ENCODE peak calls at places on chromosomes 6 and 20, in ten cellular contexts. One of them, this sample, is unnamed.
A peak's percentile ranks its signal among the peaks of the same experiment; 100 is the strongest.

GRCh38 chr6:75221107-75221506 is 15.3 kb upstream of the COL12A1 start:
- DNase-seq in spleen: no peak
- DNase-seq in breast epithelium: no peak
- DNase-seq in NB4: no peak
- DNase-seq in A549: no peak
- DNase-seq in IMR-90: no peak
- DNase-seq in ovary: no peak
- DNase-seq in HCT116: no peak
- DNase-seq in uterus: no peak
- DNase-seq in heart left ventricle: no peak
- DNase-seq in this sample: no peak

GRCh38 chr6:85347787-85348186 is 102.1 kb upstream of the NT5E start:
- DNase-seq in spleen: no peak
- DNase-seq in breast epithelium: no peak
- DNase-seq in NB4: no peak
- DNase-seq in A549: no peak
- DNase-seq in IMR-90: no peak
- DNase-seq in ovary: no peak
- DNase-seq in HCT116: no peak
- DNase-seq in uterus: no peak
- DNase-seq in heart left ventricle: no peak
- DNase-seq in this sample: no peak

GRCh38 chr6:122374307-122374706 is 25.1 kb upstream of the HSF2 start:
- DNase-seq in spleen: no peak
- DNase-seq in breast epithelium: no peak
- DNase-seq in NB4: no peak
- DNase-seq in A549: no peak
- DNase-seq in IMR-90: no peak
- DNase-seq in ovary: no peak
- DNase-seq in HCT116: no peak
- DNase-seq in uterus: no peak
- DNase-seq in heart left ventricle: no peak
- DNase-seq in this sample: no peak

GRCh38 chr6:91659881-91660280 is 1073.0 kb upstream of the MAP3K7 start:
- DNase-seq in spleen: no peak
- DNase-seq in breast epithelium: no peak
- DNase-seq in NB4: no peak
- DNase-seq in A549: no peak
- DNase-seq in IMR-90: no peak
- DNase-seq in ovary: no peak
- DNase-seq in HCT116: no peak
- DNase-seq in uterus: no peak
- DNase-seq in heart left ventricle: no peak
- DNase-seq in this sample: no peak

GRCh38 chr6:76701610-76702009 is 629.1 kb upstream of the IMPG1 start:
- DNase-seq in spleen: no peak
- DNase-seq in breast epithelium: no peak
- DNase-seq in NB4: no peak
- DNase-seq in A549: no peak
- DNase-seq in IMR-90: no peak
- DNase-seq in ovary: no peak
- DNase-seq in HCT116: no peak
- DNase-seq in uterus: no peak
- DNase-seq in heart left ventricle: no peak
- DNase-seq in this sample: no peak

GRCh38 chr6:107716688-107717089 is 107.4 kb downstream of the SCML4 start:
- DNase-seq in spleen: peak; percentile 82
- DNase-seq in breast epithelium: no peak
- DNase-seq in NB4: peak; percentile 56
- DNase-seq in A549: no peak
- DNase-seq in IMR-90: peak; percentile 43
- DNase-seq in ovary: no peak
- DNase-seq in HCT116: peak; percentile 68
- DNase-seq in uterus: no peak
- DNase-seq in heart left ventricle: no peak
- DNase-seq in this sample: no peak

GRCh38 chr20:10659651-10660601 is 13.9 kb downstream of the JAG1 start:
- DNase-seq in spleen: no peak
- DNase-seq in breast epithelium: peak; percentile 49
- DNase-seq in NB4: no peak
- DNase-seq in A549: no peak
- DNase-seq in IMR-90: no peak
- DNase-seq in ovary: no peak
- DNase-seq in HCT116: no peak
- DNase-seq in uterus: peak; percentile 5
- DNase-seq in heart left ventricle: no peak
- DNase-seq in this sample: no peak

GRCh38 chr6:84193140-84193708 is 34.2 kb downstream of the CEP162 start:
- DNase-seq in spleen: no peak
- DNase-seq in breast epithelium: no peak
- DNase-seq in NB4: no peak
- DNase-seq in A549: peak; percentile 24
- DNase-seq in IMR-90: peak; percentile 83
- DNase-seq in ovary: no peak
- DNase-seq in HCT116: peak; percentile 85
- DNase-seq in uterus: no peak
- DNase-seq in heart left ventricle: no peak
- DNase-seq in this sample: no peak

GRCh38 chr6:44117397-44118128 is 9.7 kb downstream of the MRPL14 start:
- DNase-seq in spleen: no peak
- DNase-seq in breast epithelium: no peak
- DNase-seq in NB4: no peak
- DNase-seq in A549: no peak
- DNase-seq in IMR-90: no peak
- DNase-seq in ovary: no peak
- DNase-seq in HCT116: no peak
- DNase-seq in uterus: no peak
- DNase-seq in heart left ventricle: no peak
- DNase-seq in this sample: no peak

GRCh38 chr6:45625191-45625664 is 247.5 kb upstream of the SUPT3H start:
- DNase-seq in spleen: no peak
- DNase-seq in breast epithelium: no peak
- DNase-seq in NB4: peak; percentile 65
- DNase-seq in A549: no peak
- DNase-seq in IMR-90: peak; percentile 85
- DNase-seq in ovary: no peak
- DNase-seq in HCT116: no peak
- DNase-seq in uterus: no peak
- DNase-seq in heart left ventricle: no peak
- DNase-seq in this sample: no peak

DNA sequence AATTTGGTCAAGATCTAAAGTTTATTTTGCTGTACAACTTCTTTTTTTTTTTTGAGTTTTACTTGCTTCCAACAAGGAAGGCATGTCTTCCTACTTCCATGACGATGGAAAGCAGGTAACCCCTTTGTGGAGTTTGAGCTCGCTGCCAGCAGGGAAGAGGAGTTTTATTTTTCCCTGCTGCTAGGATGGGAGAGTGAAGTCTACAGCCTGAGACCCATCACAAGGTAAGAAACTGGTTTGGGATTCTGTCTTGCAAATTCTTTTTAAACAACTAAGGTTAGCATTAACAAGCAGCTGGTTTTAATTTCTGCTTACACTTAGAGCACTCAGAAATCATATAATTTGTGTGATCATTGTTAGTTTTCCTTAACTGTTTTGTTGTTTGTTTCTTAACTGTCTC is 108.0 kb upstream of the MAP3K4 start:
- DNase-seq in spleen: no peak
- DNase-seq in breast epithelium: no peak
- DNase-seq in NB4: no peak
- DNase-seq in A549: no peak
- DNase-seq in IMR-90: no peak
- DNase-seq in ovary: no peak
- DNase-seq in HCT116: no peak
- DNase-seq in uterus: no peak
- DNase-seq in heart left ventricle: no peak
- DNase-seq in this sample: no peak
- H3K4me3 ChIP-seq in spleen: no peak overlapping the region
- H3K4me3 ChIP-seq in breast epithelium: no peak overlapping the region
- H3K4me3 ChIP-seq in NB4: no peak overlapping the region
- H3K4me3 ChIP-seq in A549: no peak overlapping the region
- H3K4me3 ChIP-seq in IMR-90: no peak overlapping the region
- H3K4me3 ChIP-seq in ovary: no peak overlapping the region
- H3K4me3 ChIP-seq in HCT116: no peak overlapping the region
- H3K4me3 ChIP-seq in uterus: no peak overlapping the region
- H3K4me3 ChIP-seq in heart left ventricle: no peak overlapping the region
- H3K4me3 ChIP-seq in this sample: no peak overlapping the region

DNA sequence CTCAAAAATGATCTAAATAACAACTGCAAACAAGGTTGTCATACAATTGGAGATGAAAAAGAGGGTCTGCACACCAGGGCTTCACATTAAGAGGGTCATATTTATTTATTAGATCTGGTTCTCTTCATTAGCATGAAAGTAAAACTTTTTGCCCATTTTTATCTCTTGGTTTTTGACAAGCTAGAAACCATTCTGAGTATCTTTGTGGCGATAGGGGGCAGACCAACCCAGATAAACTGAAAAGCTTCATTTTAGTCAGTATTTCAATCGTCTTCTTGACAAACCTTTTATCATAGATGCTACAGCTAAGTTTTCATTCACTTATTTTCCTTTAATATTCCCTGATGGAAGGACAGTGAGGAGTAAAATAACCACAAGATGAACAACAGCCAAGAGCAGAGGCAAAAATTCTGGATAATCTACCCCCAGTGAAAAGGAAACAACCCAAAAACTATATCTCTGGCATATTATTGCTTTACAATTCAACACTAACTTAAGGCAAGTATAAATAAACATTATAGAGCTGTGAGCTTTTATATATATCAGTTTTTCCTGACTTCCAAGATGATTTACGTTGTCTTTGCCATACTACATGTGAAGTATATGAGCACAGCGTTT is 45.2 kb downstream of the THEMIS start:
- DNase-seq in spleen: no peak
- DNase-seq in breast epithelium: no peak
- DNase-seq in NB4: peak; percentile 7
- DNase-seq in A549: no peak
- DNase-seq in IMR-90: peak; percentile 45
- DNase-seq in ovary: no peak
- DNase-seq in HCT116: no peak
- DNase-seq in uterus: no peak
- DNase-seq in heart left ventricle: no peak
- DNase-seq in this sample: no peak
- TF ChIP-seq POLR2A in spleen: no peak
- TF ChIP-seq POLR2A in breast epithelium: no peak
- TF ChIP-seq POLR2A in NB4: no peak
- TF ChIP-seq POLR2A in A549: no peak
- TF ChIP-seq POLR2A in IMR-90: no peak
- TF ChIP-seq POLR2A in ovary: no peak
- TF ChIP-seq POLR2A in HCT116: no peak
- TF ChIP-seq POLR2A in uterus: no peak
- TF ChIP-seq POLR2A in heart left ventricle: no peak
- TF ChIP-seq POLR2A in this sample: no peak

GRCh38 chr20:63739129-63740069 is at the start of gene SLC2A4RG:
- DNase-seq in spleen: peak; percentile 95
- DNase-seq in breast epithelium: peak; percentile 72
- DNase-seq in NB4: peak; percentile 82
- DNase-seq in A549: peak; percentile 90
- DNase-seq in IMR-90: peak; percentile 62
- DNase-seq in ovary: peak; percentile 83
- DNase-seq in HCT116: no peak
- DNase-seq in uterus: peak; percentile 72
- DNase-seq in heart left ventricle: peak; percentile 87
- DNase-seq in this sample: no peak

GRCh38 chr20:63738687-63739128 is 868 bp upstream of the SLC2A4RG start:
- DNase-seq in spleen: peak; percentile 92
- DNase-seq in breast epithelium: no peak
- DNase-seq in NB4: no peak
- DNase-seq in A549: no peak
- DNase-seq in IMR-90: no peak
- DNase-seq in ovary: peak; percentile 66
- DNase-seq in HCT116: no peak
- DNase-seq in uterus: peak; percentile 57
- DNase-seq in heart left ventricle: peak; percentile 75
- DNase-seq in this sample: no peak

GRCh38 chr20:63737690-63737939 is 1.2 kb downstream of the LIME1 start:
- DNase-seq in spleen: no peak
- DNase-seq in breast epithelium: no peak
- DNase-seq in NB4: no peak
- DNase-seq in A549: no peak
- DNase-seq in IMR-90: no peak
- DNase-seq in ovary: no peak
- DNase-seq in HCT116: no peak
- DNase-seq in uterus: no peak
- DNase-seq in heart left ventricle: no peak
- DNase-seq in this sample: no peak

GRCh38 chr20:63736893-63737689 is 627 bp downstream of the LIME1 start:
- DNase-seq in spleen: peak; percentile 89
- DNase-seq in breast epithelium: no peak
- DNase-seq in NB4: no peak
- DNase-seq in A549: no peak
- DNase-seq in IMR-90: no peak
- DNase-seq in ovary: no peak
- DNase-seq in HCT116: no peak
- DNase-seq in uterus: peak; percentile 18
- DNase-seq in heart left ventricle: peak; percentile 10
- DNase-seq in this sample: no peak

DNA sequence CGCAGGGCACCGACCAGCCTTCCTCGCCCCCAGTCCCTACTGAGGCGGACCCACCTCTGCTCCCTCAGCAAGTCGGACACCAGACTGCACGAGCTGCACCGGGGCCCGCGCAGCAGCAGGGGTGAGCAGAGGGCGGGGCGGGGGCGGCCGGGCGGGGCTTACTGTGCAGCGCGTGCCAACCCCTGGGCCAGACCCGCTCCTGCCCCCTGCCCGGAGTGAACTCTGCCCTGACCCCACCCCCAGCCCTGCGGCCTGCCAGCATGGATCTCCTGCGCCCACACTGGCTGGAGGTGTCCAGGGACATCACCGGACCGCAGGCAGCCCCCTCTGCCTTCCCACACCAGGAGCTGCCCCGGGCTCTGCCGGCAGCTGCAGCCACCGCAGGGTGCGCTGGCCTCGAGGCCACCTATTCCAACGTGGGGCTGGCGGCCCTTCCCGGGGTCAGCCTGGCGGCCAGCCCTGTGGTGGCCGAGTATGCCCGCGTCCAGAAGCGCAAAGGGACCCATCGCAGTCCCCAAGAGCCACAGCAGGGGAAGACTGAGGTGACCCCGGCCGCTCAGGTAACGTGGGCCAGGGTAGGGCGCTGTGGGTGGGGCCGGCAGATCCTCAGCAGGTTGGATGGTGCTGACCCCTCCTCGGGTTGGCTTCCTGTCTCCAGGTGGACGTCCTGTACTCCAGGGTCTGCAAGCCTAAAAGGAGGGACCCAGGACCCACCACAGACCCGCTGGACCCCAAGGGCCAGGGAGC is 1.5 kb upstream of the SLC2A4RG start:
- DNase-seq in spleen: peak; percentile 88
- DNase-seq in breast epithelium: no peak
- DNase-seq in NB4: no peak
- DNase-seq in A549: no peak
- DNase-seq in IMR-90: no peak
- DNase-seq in ovary: peak; percentile 37
- DNase-seq in HCT116: no peak
- DNase-seq in uterus: peak; percentile 35
- DNase-seq in heart left ventricle: peak; percentile 30
- DNase-seq in this sample: no peak
- H3K4me3 ChIP-seq in spleen: peak overlapping the region; percentile 60
- H3K4me3 ChIP-seq in breast epithelium: peak overlapping the region; percentile 9
- H3K4me3 ChIP-seq in NB4: no peak overlapping the region
- H3K4me3 ChIP-seq in A549: no peak overlapping the region
- H3K4me3 ChIP-seq in IMR-90: no peak overlapping the region
- H3K4me3 ChIP-seq in ovary: no peak overlapping the region
- H3K4me3 ChIP-seq in HCT116: peak overlapping the region; percentile 52
- H3K4me3 ChIP-seq in uterus: no peak overlapping the region
- H3K4me3 ChIP-seq in heart left ventricle: peak overlapping the region; percentile 64
- H3K4me3 ChIP-seq in this sample: peak overlapping the region; percentile 77

GRCh38 chr6:34531580-34532201 is 24.4 kb downstream of the SPDEF start:
- DNase-seq in spleen: peak; percentile 84
- DNase-seq in breast epithelium: peak; percentile 79
- DNase-seq in NB4: peak; percentile 49
- DNase-seq in A549: no peak
- DNase-seq in IMR-90: peak; percentile 67
- DNase-seq in ovary: peak; percentile 73
- DNase-seq in HCT116: peak; percentile 19
- DNase-seq in uterus: peak; percentile 56
- DNase-seq in heart left ventricle: peak; percentile 66
- DNase-seq in this sample: no peak
- TF ChIP-seq POLR2A in spleen: no peak
- TF ChIP-seq POLR2A in breast epithelium: no peak
- TF ChIP-seq POLR2A in NB4: no peak
- TF ChIP-seq POLR2A in A549: no peak
- TF ChIP-seq POLR2A in IMR-90: peak; percentile 57
- TF ChIP-seq POLR2A in ovary: no peak
- TF ChIP-seq POLR2A in HCT116: no peak
- TF ChIP-seq POLR2A in uterus: peak; percentile 39
- TF ChIP-seq POLR2A in heart left ventricle: peak; percentile 44
- TF ChIP-seq POLR2A in this sample: no peak

This sample was measured in esophagus squamous epithelium.